ENCODE peak calls at places on chromosomes 16 and 17, in six cellular contexts. L, Y, E, B, T and R are unnamed samples.

GRCh38 chr16:48607056-48607825 is 2.7 kb downstream of the N4BP1 start:
- DNase-seq in B (no peak), T (no peak), E (no peak), Y (peak; percentile 86), L (no peak), R (peak; percentile 99)

GRCh38 chr17:56992364-56992763 is 14.4 kb downstream of the SCPEP1 start:
- DNase-seq in E (no peak), T (no peak), Y (no peak), B (no peak), L (no peak), R (no peak)

GRCh38 chr16:11964761-11965539 is at the start of gene TNFRSF17:
- DNase-seq in E (no peak), T (no peak), L (no peak), B (no peak), Y (no peak), R (no peak)

GRCh38 chr17:5619088-5619740 is 34.9 kb upstream of the NLRP1 start:
- DNase-seq in Y (no peak), T (no peak), L (no peak), B (no peak), E (no peak), R (no peak)

GRCh38 chr17:80826346-80826954 is 165.2 kb upstream of the CHMP6 start:
- DNase-seq in L (no peak), T (no peak), Y (no peak), E (no peak), B (peak; percentile 60), R (no peak)

GRCh38 chr17:57662021-57662420 is 83.1 kb downstream of the CCDC182 start:
- DNase-seq in Y (no peak), B (no peak), T (no peak), L (no peak), E (no peak), R (no peak)

GRCh38 chr16:12124742-12125141 is 148.2 kb downstream of the SNX29 start:
- DNase-seq in E (no peak), T (no peak), Y (no peak), B (no peak), L (no peak), R (no peak)

GRCh38 chr16:15542261-15542660 is 100.7 kb downstream of the MARF1 start:
- DNase-seq in B (no peak), L (peak; percentile 87), E (no peak), Y (no peak), T (no peak), R (no peak)

GRCh38 chr16:78127130-78127529 is 27.7 kb downstream of the WWOX start:
- DNase-seq in T (no peak), L (no peak), E (no peak), B (no peak), Y (no peak), R (no peak)

GRCh38 chr17:16398270-16399267 is 16.8 kb upstream of the TRPV2 start:
- DNase-seq in B (peak; percentile 7), L (no peak), Y (no peak), E (no peak), T (no peak), R (peak; percentile 46)

GRCh38 chr17:59299400-59300092 is 31.9 kb upstream of the YPEL2 start:
- DNase-seq in B (no peak), E (no peak), T (no peak), L (no peak), Y (no peak), R (peak; percentile 16)

GRCh38 chr16:57627184-57627871 is 1.1 kb upstream of the ADGRG1 start:
- DNase-seq in L (peak; percentile 71), E (peak; percentile 25), B (peak; percentile 34), T (no peak), Y (no peak), R (peak; percentile 42)

GRCh38 chr16:71722801-71723536 is 1.5 kb downstream of the PHLPP2 start:
- DNase-seq in Y (peak; percentile 59), B (peak; percentile 75), L (peak; percentile 92), E (no peak), T (peak; percentile 48), R (peak; percentile 52)

GRCh38 chr16:66924527-66925321 is 611 bp downstream of the RRAD start:
- DNase-seq in L (peak; percentile 79), Y (no peak), T (no peak), E (no peak), B (peak; percentile 73), R (no peak)

GRCh38 chr17:78976907-78977680 is 2.6 kb downstream of the LGALS3BP start:
- DNase-seq in B (no peak), Y (no peak), T (no peak), L (no peak), E (no peak), R (no peak)

GRCh38 chr17:48612854-48613691 is 2.0 kb downstream of the HOXB8 start:
- DNase-seq in L (peak; percentile 57), B (no peak), T (no peak), Y (no peak), E (no peak), R (no peak)

GRCh38 chr16:55809386-55809785 is 23.5 kb downstream of the CES1 start:
- DNase-seq in Y (no peak), B (no peak), T (no peak), L (peak; percentile 47), E (no peak), R (no peak)

GRCh38 chr16:68235105-68235881 is 634 bp downstream of the ESRP2 start:
- DNase-seq in B (peak; percentile 58), E (no peak), L (peak; percentile 75), T (no peak), Y (peak; percentile 68), R (peak; percentile 66)

GRCh38 chr16:80467961-80468360 is 72.8 kb upstream of the DYNLRB2 start:
- DNase-seq in Y (no peak), B (no peak), L (no peak), E (no peak), T (no peak), R (no peak)

GRCh38 chr16:80463303-80463702 is 77.5 kb upstream of the DYNLRB2 start:
- DNase-seq in Y (no peak), B (no peak), L (no peak), E (no peak), T (no peak), R (no peak)

GRCh38 chr16:80463776-80464175 is 77.0 kb upstream of the DYNLRB2 start:
- DNase-seq in B (no peak), E (no peak), L (no peak), T (no peak), Y (no peak), R (no peak)

GRCh38 chr16:80462902-80463301 is 77.9 kb upstream of the DYNLRB2 start:
- DNase-seq in Y (no peak), E (no peak), L (no peak), T (no peak), B (no peak), R (no peak)

GRCh38 chr16:80466024-80466986 is 74.5 kb upstream of the DYNLRB2 start:
- DNase-seq in E (peak; percentile 10), B (peak; percentile 62), Y (peak; percentile 55), T (no peak), L (peak; percentile 95), R (peak; percentile 39)
- H3K4me3 ChIP-seq in E (no peak overlapping the region), B (no peak overlapping the region), Y (no peak overlapping the region), T (no peak overlapping the region), L (peak overlapping the region; percentile 15), R (no peak overlapping the region)

GRCh38 chr16:3754772-3755171 is 37.4 kb upstream of the TRAP1 start:
- DNase-seq in T (no peak), E (no peak), L (no peak), Y (no peak), B (no peak), R (no peak)
- H3K4me3 ChIP-seq in T (no peak overlapping the region), E (no peak overlapping the region), L (no peak overlapping the region), Y (no peak overlapping the region), B (no peak overlapping the region), R (no peak overlapping the region)

GRCh38 chr17:19000531-19001011 is 4.0 kb downstream of the FAM83G start:
- DNase-seq in B (no peak), L (no peak), T (peak; percentile 79), Y (no peak), E (no peak), R (peak; percentile 90)
- H3K4me3 ChIP-seq in B (no peak overlapping the region), L (no peak overlapping the region), T (peak overlapping the region; percentile 31), Y (no peak overlapping the region), E (no peak overlapping the region), R (peak overlapping the region; percentile 3)

GRCh38 chr16:50709061-50709695 is 15.8 kb downstream of the NOD2 start:
- DNase-seq in L (no peak), T (no peak), B (no peak), E (no peak), Y (no peak), R (no peak)
- H3K4me3 ChIP-seq in L (no peak overlapping the region), T (no peak overlapping the region), B (no peak overlapping the region), E (no peak overlapping the region), Y (no peak overlapping the region), R (no peak overlapping the region)

DNA sequence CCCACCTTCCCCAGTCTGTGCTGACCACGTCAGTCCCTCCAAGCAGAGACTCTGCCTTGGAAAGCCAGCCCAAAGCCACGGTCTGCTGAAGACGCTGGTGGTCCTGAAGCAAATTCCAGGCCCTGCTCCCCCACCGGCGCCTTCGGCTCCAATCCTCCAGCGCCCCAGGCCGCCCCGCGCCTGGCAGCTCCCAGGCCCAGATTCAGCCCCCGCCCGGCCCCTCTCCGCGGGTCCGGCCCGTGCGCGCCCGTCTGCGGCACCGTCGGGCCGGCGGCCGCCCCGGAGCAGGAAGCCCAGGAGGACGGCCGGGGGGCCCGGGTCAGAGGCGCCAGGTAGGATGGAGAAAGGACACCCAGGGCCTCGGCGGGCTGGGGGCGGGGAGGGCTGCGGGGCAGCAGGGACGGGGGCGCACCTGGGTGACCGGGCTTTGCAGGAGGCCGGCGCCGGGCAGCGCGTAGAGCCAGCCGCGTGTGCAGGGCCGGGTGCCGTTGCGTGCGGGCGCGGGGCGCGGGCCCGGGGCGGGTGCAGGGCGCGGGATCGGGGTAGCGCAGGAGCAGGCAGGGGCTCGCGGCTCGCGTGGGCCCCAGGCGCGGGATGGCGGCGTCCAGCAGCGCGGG is 621 bp upstream of the SLC22A31 start:
- DNase-seq in B (peak; percentile 22), E (no peak), T (no peak), Y (no peak), L (peak; percentile 56), R (no peak)
- H3K4me3 ChIP-seq in B (peak overlapping the region; percentile 48), E (no peak overlapping the region), T (no peak overlapping the region), Y (peak overlapping the region; percentile 44), L (peak overlapping the region; percentile 66), R (no peak overlapping the region)